ENCODE peak calls at places on chromosomes 7 and 10, in eight cellular contexts. N is heart right ventricle, V is cardiac muscle cell, G is astrocyte, Y is IMR-90, Z is upper lobe of right lung, D is prostate gland, T is SK-N-SH. U is an unnamed sample.

GRCh38 chr7:41156268-41156667 is 546.6 kb downstream of the INHBA start:
- DNase-seq in T (no peak), V (peak; percentile 31), G (peak; percentile 68), N (no peak), D (no peak), Y (peak; percentile 54), Z (no peak), U (no peak)

GRCh38 chr7:105304040-105304895 is 84.5 kb downstream of the SRPK2 start:
- DNase-seq in Z (no peak), D (peak; percentile 31), Y (peak; percentile 77), T (no peak), G (peak; percentile 60), V (peak; percentile 61), N (no peak), U (no peak)

GRCh38 chr10:77087406-77087805 is 550.2 kb downstream of the KCNMA1 start:
- DNase-seq in D (no peak), Y (peak; percentile 66), V (no peak), T (no peak), G (peak; percentile 21), N (no peak), Z (no peak), U (no peak)

GRCh38 chr7:63038987-63039386 is 959.7 kb upstream of the ZNF722 start:
- DNase-seq in Z (no peak), V (no peak), G (no peak), D (no peak), Y (no peak), T (no peak), N (no peak), U (no peak)

GRCh38 chr10:45417746-45418145 is 43.7 kb downstream of the ALOX5 start:
- DNase-seq in D (no peak), V (no peak), T (no peak), G (no peak), Z (peak; percentile 40), N (no peak), Y (no peak), U (no peak)

GRCh38 chr10:128473396-128473795 is 347.2 kb upstream of the MKI67 start:
- DNase-seq in Y (no peak), G (no peak), T (no peak), V (no peak), D (no peak), Z (peak; percentile 42), N (no peak), U (no peak)

GRCh38 chr7:83546586-83546985 is 102.4 kb downstream of the SEMA3E start:
- DNase-seq in Z (no peak), G (peak; percentile 76), D (no peak), T (no peak), V (peak; percentile 17), N (no peak), Y (peak; percentile 63), U (no peak)

GRCh38 chr7:108138911-108139310 is 8.8 kb upstream of the LAMB4 start:
- DNase-seq in T (no peak), V (no peak), N (no peak), G (no peak), Y (no peak), Z (no peak), D (no peak), U (no peak)

GRCh38 chr7:128914566-128915151 is 4.2 kb upstream of the KCP start:
- DNase-seq in Z (peak; percentile 59), T (peak; percentile 45), N (no peak), D (no peak), V (no peak), Y (no peak), G (no peak), U (no peak)

GRCh38 chr7:35003679-35004278 is 33.5 kb downstream of the DPY19L1 start:
- DNase-seq in Y (peak; percentile 90), V (peak; percentile 90), Z (peak; percentile 84), N (peak; percentile 23), G (peak; percentile 90), T (no peak), D (peak; percentile 8), U (no peak)

GRCh38 chr7:28505861-28506260 is 93.5 kb downstream of the CREB5 start:
- DNase-seq in D (no peak), V (no peak), T (no peak), G (no peak), N (no peak), Y (no peak), Z (no peak), U (no peak)

GRCh38 chr7:150415161-150416160 is 35.0 kb upstream of the GIMAP8 start:
- DNase-seq in D (no peak), V (no peak), T (peak; percentile 14), Y (no peak), Z (no peak), N (no peak), G (no peak), U (no peak)

GRCh38 chr7:2138146-2138765 is 94.5 kb downstream of the MAD1L1 start:
- DNase-seq in Y (no peak), T (peak; percentile 85), Z (no peak), G (no peak), N (no peak), D (no peak), V (no peak), U (no peak)

GRCh38 chr7:8037151-8037550 is 68.6 kb downstream of the GLCCI1 start:
- DNase-seq in G (peak; percentile 9), V (no peak), Y (no peak), D (no peak), Z (no peak), N (no peak), T (no peak), U (no peak)

GRCh38 chr10:27285093-27285492 is 44.5 kb upstream of the ACBD5 start:
- DNase-seq in Y (peak; percentile 2), V (peak; percentile 26), G (peak; percentile 0), T (no peak), Z (no peak), D (no peak), N (peak; percentile 26), U (peak; percentile 6)

GRCh38 chr7:120865191-120865976 is 7.4 kb upstream of the TSPAN12 start:
- DNase-seq in Z (no peak), N (no peak), Y (no peak), G (no peak), D (no peak), V (no peak), T (no peak), U (no peak)

GRCh38 chr7:16986775-16987174 is 105.0 kb upstream of the AGR3 start:
- DNase-seq in V (no peak), T (no peak), Z (no peak), N (no peak), G (no peak), Y (no peak), D (no peak), U (no peak)

GRCh38 chr10:95485445-95485844 is 75.7 kb downstream of the SORBS1 start:
- DNase-seq in T (no peak), Z (no peak), G (peak; percentile 57), N (no peak), Y (no peak), V (peak; percentile 6), D (no peak), U (no peak)

GRCh38 chr7:37445064-37445723 is 3.5 kb downstream of the ELMO1 start:
- DNase-seq in N (no peak), Z (no peak), Y (no peak), D (no peak), G (no peak), V (peak; percentile 28), T (no peak), U (no peak)

GRCh38 chr10:27383595-27384542 is 120.2 kb upstream of the RAB18 start:
- DNase-seq in G (peak; percentile 8), Z (no peak), D (no peak), V (no peak), N (no peak), Y (peak; percentile 6), T (no peak), U (no peak)

GRCh38 chr10:13173619-13174018 is 12.3 kb downstream of the MCM10 start:
- DNase-seq in T (no peak), D (no peak), Z (no peak), Y (no peak), V (no peak), G (no peak), N (no peak), U (no peak)
- H3K36me3 ChIP-seq in T (peaks cover 5% of the 10 kb centered on the region), D (no peaks in the 10 kb centered on the region), Z (no peaks in the 10 kb centered on the region), Y (peaks cover 6% of the 10 kb centered on the region), V (no peaks in the 10 kb centered on the region), G (peaks cover 4% of the 10 kb centered on the region), N (no peaks in the 10 kb centered on the region), U (peaks cover 18% of the 10 kb centered on the region)

GRCh38 chr7:49775065-49775948 is 1.9 kb downstream of the VWC2 start:
- DNase-seq in T (peak; percentile 31), D (no peak), G (no peak), Z (no peak), N (no peak), Y (no peak), V (peak; percentile 2), U (peak; percentile 30)

GRCh38 chr7:49773082-49773938 is at the start of gene VWC2:
- DNase-seq in V (no peak), Z (no peak), N (peak; percentile 41), T (peak; percentile 37), G (no peak), Y (no peak), D (no peak), U (peak; percentile 15)

GRCh38 chr7:49773939-49774458 is 561 bp downstream of the VWC2 start:
- DNase-seq in Y (no peak), N (peak; percentile 21), G (no peak), Z (no peak), T (peak; percentile 42), V (no peak), D (no peak), U (no peak)

GRCh38 chr7:49775949-49776443 is 2.6 kb downstream of the VWC2 start:
- DNase-seq in N (no peak), T (no peak), G (no peak), V (no peak), Z (no peak), Y (no peak), D (no peak), U (no peak)

DNA sequence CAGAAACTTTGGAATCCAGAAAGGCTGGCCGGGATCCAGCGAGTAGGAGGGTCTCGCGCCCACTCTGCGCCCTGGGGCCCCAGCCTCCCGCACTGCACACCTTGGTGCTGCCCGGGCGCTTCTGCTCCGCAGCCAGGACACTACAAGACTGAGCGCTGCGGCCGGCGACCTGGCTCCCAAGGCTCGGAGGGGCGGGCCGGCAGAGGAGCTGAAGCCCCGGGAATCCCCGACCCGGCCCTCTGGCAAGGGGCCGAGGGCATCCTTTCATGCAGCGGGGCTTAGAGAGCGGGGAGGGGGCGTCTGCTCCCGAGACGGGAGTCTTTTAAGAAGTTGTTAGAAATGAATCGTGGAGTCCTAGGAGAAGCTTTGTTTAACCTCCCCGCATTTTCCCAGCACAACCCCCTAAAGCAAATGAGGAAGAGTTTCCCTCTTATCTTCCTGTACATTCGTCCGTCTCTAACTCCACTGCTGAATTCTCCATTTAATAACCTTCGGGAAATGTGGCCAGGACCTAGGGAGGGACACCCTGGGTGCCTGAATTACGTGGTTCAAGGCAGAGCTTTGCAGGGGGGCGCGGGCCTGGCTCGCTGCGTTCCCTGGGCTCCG is 1.1 kb downstream of the VWC2 start:
- DNase-seq in Y (no peak), D (no peak), G (no peak), N (peak; percentile 9), V (no peak), T (peak; percentile 39), Z (no peak), U (peak; percentile 26)
- H3K4me3 ChIP-seq in Y (no peak overlapping the region), D (peak overlapping the region; percentile 32), G (no peak overlapping the region), N (peak overlapping the region; percentile 72), V (peak overlapping the region; percentile 80), T (no peak overlapping the region), Z (peak overlapping the region; percentile 44), U (peak overlapping the region; percentile 66)

GRCh38 chr10:49382226-49382625 is 13.7 kb downstream of the DRGX start:
- DNase-seq in V (no peak), T (no peak), G (no peak), Z (no peak), D (no peak), N (no peak), Y (no peak), U (no peak)
- H3K9me3 ChIP-seq in V (no peaks in the 10 kb centered on the region), T (no peaks in the 10 kb centered on the region), G (no peaks in the 10 kb centered on the region), Z (no peaks in the 10 kb centered on the region), D (no peaks in the 10 kb centered on the region), N (no peaks in the 10 kb centered on the region), Y (no peaks in the 10 kb centered on the region), U (no peaks in the 10 kb centered on the region)

GRCh38 chr10:69400936-69401335 is 15.8 kb downstream of the TACR2 start:
- DNase-seq in V (no peak), T (no peak), N (no peak), Z (no peak), D (no peak), G (no peak), Y (no peak), U (no peak)
- H3K36me3 ChIP-seq in V (peaks cover 33% of the 10 kb centered on the region), T (peaks cover 14% of the 10 kb centered on the region), N (peaks cover 62% of the 10 kb centered on the region), Z (peaks cover 61% of the 10 kb centered on the region), D (peaks cover 7% of the 10 kb centered on the region), G (peaks cover 10% of the 10 kb centered on the region), Y (peaks cover 20% of the 10 kb centered on the region), U (peaks cover 15% of the 10 kb centered on the region)